ENCODE peak calls at places on chromosome 18, in eight cellular contexts. R, M, O, A, P, Z, J and X are unnamed samples.

GRCh38 chr18:58338961-58339722 is 289.7 kb downstream of the ALPK2 start:
- DNase-seq in Z (no peak), J (peak; percentile 62), M (no peak), O (peak; percentile 38), A (peak; percentile 24), P (no peak), R (no peak), X (no peak)

GRCh38 chr18:7856733-7857132 is 289.6 kb downstream of the PTPRM start:
- DNase-seq in Z (no peak), M (no peak), P (peak; percentile 89), A (no peak), R (no peak), O (no peak), J (no peak), X (peak; percentile 4)

GRCh38 chr18:24616638-24617037 is 156.2 kb downstream of the HRH4 start:
- DNase-seq in P (no peak), Z (no peak), O (no peak), M (no peak), A (no peak), R (no peak), J (no peak), X (no peak)

GRCh38 chr18:31225668-31226067 is 63.0 kb upstream of the DSC1 start:
- DNase-seq in P (peak; percentile 63), A (no peak), M (no peak), J (peak; percentile 85), R (no peak), Z (no peak), O (no peak), X (no peak)

GRCh38 chr18:10454800-10455550 is 540 bp downstream of the APCDD1 start:
- DNase-seq in J (peak; percentile 4), P (no peak), M (no peak), A (no peak), Z (no peak), O (peak; percentile 32), R (no peak), X (no peak)

GRCh38 chr18:67359868-67360838 is 156.4 kb downstream of the DSEL start:
- DNase-seq in M (no peak), R (no peak), P (peak; percentile 95), O (no peak), A (peak; percentile 86), J (peak; percentile 96), Z (peak; percentile 81), X (no peak)

GRCh38 chr18:26332991-26333390 is 106.7 kb downstream of the TAF4B start:
- DNase-seq in A (no peak), M (no peak), O (no peak), J (no peak), Z (no peak), P (no peak), R (no peak), X (no peak)

GRCh38 chr18:70373062-70373519 is 84.2 kb downstream of the SOCS6 start:
- DNase-seq in P (peak; percentile 85), O (no peak), J (no peak), Z (peak; percentile 90), M (no peak), A (peak; percentile 83), R (no peak), X (no peak)

GRCh38 chr18:43935051-43935412 is 657.7 kb upstream of the SYT4 start:
- DNase-seq in R (no peak), M (no peak), O (no peak), A (no peak), P (peak; percentile 25), Z (peak; percentile 41), J (no peak), X (no peak)

GRCh38 chr18:72868666-72869661 is 1.2 kb upstream of the NETO1 start:
- DNase-seq in J (no peak), A (no peak), P (no peak), O (peak; percentile 14), Z (no peak), M (peak; percentile 14), R (no peak), X (no peak)

GRCh38 chr18:12336887-12337286 is 28.8 kb downstream of the TUBB6 start:
- DNase-seq in A (peak; percentile 39), O (no peak), M (no peak), Z (peak; percentile 57), P (peak; percentile 81), J (no peak), R (no peak), X (no peak)